ENCODE peak calls at places on chromosomes 2 and 18, in nine cellular contexts. Y is HCT116, F is suprapubic skin, O is K562, Z is transverse colon, X is GM23338, H is HepG2, L is sigmoid colon, J is spleen. R is an unnamed sample. For H3K4me1, the result is how much of the 10 kb centered on the place peaks cover.

GRCh38 chr2:27249891-27250651 is 12.8 kb downstream of the SLC30A3 start:
- DNase-seq in X (peak), L (no peak), J (peak), Y (peak), H (peak), F (no peak), Z (peak), O (peak), R (no peak)

GRCh38 chr2:211673054-211673628 is 865.5 kb downstream of the ERBB4 start:
- DNase-seq in Z (no peak), F (no peak), Y (no peak), J (no peak), H (no peak), X (no peak), L (no peak), O (no peak), R (no peak)

GRCh38 chr2:19883971-19884720 is 17.6 kb downstream of the TTC32 start:
- DNase-seq in O (no peak), L (peak), Z (no peak), J (no peak), F (peak), Y (no peak), H (no peak), X (no peak), R (no peak)

GRCh38 chr2:7884338-7884737 is 797.5 kb upstream of the ID2 start:
- DNase-seq in Z (no peak), Y (no peak), F (no peak), J (no peak), X (no peak), H (no peak), O (no peak), L (no peak), R (no peak)

GRCh38 chr18:45793295-45793965 is 32.0 kb upstream of the SIGLEC15 start:
- DNase-seq in Z (no peak), O (no peak), X (peak), L (no peak), H (no peak), Y (peak), J (no peak), F (no peak), R (peak)

GRCh38 chr2:188085421-188085820 is 206.3 kb upstream of the GULP1 start:
- DNase-seq in X (no peak), Y (no peak), O (no peak), Z (no peak), L (no peak), F (no peak), H (no peak), J (no peak), R (no peak)

GRCh38 chr2:85448840-85449588 is 30.5 kb downstream of the SH2D6 start:
- DNase-seq in X (no peak), H (no peak), Y (no peak), L (no peak), Z (no peak), J (no peak), O (no peak), F (no peak), R (no peak)

GRCh38 chr2:239306274-239307220 is 94.3 kb downstream of the HDAC4 start:
- DNase-seq in H (no peak), O (no peak), J (peak), X (no peak), L (peak), Y (no peak), F (peak), Z (peak), R (peak)

GRCh38 chr2:111225871-111226270 is 105.2 kb downstream of the BCL2L11 start:
- DNase-seq in J (no peak), X (no peak), F (no peak), Z (no peak), Y (no peak), H (no peak), O (no peak), L (no peak), R (no peak)

GRCh38 chr2:201004370-201004769 is 40.9 kb upstream of the ORC2 start:
- DNase-seq in J (no peak), Z (no peak), Y (no peak), O (no peak), L (no peak), H (no peak), F (no peak), X (no peak), R (no peak)

GRCh38 chr2:164917296-164917903 is 37.9 kb downstream of the SLC38A11 start:
- DNase-seq in L (peak), X (peak), Z (peak), F (no peak), J (no peak), Y (peak), O (no peak), H (peak), R (no peak)

GRCh38 chr2:33791625-33792024 is 192.5 kb upstream of the FAM98A start:
- DNase-seq in F (no peak), H (no peak), L (no peak), Y (no peak), J (no peak), X (no peak), O (no peak), Z (no peak), R (no peak)

GRCh38 chr18:45974088-45974536 is 7.0 kb upstream of the EPG5 start:
- DNase-seq in O (peak), J (no peak), Z (peak), Y (peak), H (peak), F (no peak), L (no peak), X (peak), R (no peak)

GRCh38 chr2:40458271-40458794 is 6.4 kb upstream of the SLC8A1 start:
- DNase-seq in H (no peak), L (no peak), Y (no peak), Z (no peak), O (no peak), J (no peak), F (no peak), X (no peak), R (no peak)

GRCh38 chr18:63545094-63545493 is 2.9 kb downstream of the SERPINB12 start:
- DNase-seq in H (no peak), O (no peak), Z (no peak), F (no peak), L (no peak), J (no peak), Y (no peak), X (no peak), R (no peak)

GRCh38 chr2:183292028-183292427 is 167.8 kb downstream of the NUP35 start:
- DNase-seq in X (peak), Y (no peak), Z (no peak), L (no peak), J (no peak), H (no peak), O (no peak), F (no peak), R (no peak)

GRCh38 chr2:104703669-104704068 is 150.2 kb upstream of the POU3F3 start:
- DNase-seq in Z (no peak), Y (no peak), F (no peak), J (no peak), H (no peak), X (no peak), L (no peak), O (no peak), R (no peak)

GRCh38 chr18:7902399-7902839 is 335.3 kb downstream of the PTPRM start:
- DNase-seq in J (no peak), Y (no peak), O (no peak), X (peak), Z (peak), F (no peak), H (no peak), L (peak), R (no peak)

GRCh38 chr2:185998562-185999070 is 260.0 kb downstream of the FSIP2 start:
- DNase-seq in H (no peak), X (no peak), F (no peak), L (no peak), J (no peak), Y (no peak), O (no peak), Z (no peak), R (no peak)

GRCh38 chr18:12236934-12237832 is 17.0 kb upstream of the CIDEA start:
- DNase-seq in L (peak), Z (peak), X (peak), F (peak), O (peak), H (peak), Y (peak), J (peak), R (peak)

GRCh38 chr2:209519911-209520310 is 96.1 kb downstream of the MAP2 start:
- DNase-seq in F (no peak), H (no peak), X (peak), Y (no peak), L (no peak), O (no peak), Z (no peak), J (no peak), R (no peak)

GRCh38 chr2:197184959-197185586 is 125.5 kb downstream of the ANKRD44 start:
- DNase-seq in O (no peak), X (no peak), Z (no peak), F (peak), L (peak), H (no peak), Y (no peak), J (peak), R (peak)

GRCh38 chr2:20419007-20419576 is 27.8 kb upstream of the RHOB start:
- DNase-seq in J (no peak), H (peak), X (no peak), Z (peak), O (no peak), Y (no peak), F (no peak), L (peak), R (peak)

GRCh38 chr18:77199707-77200106 is 49.9 kb upstream of the GALR1 start:
- DNase-seq in Z (no peak), X (no peak), F (no peak), J (no peak), L (no peak), H (no peak), O (no peak), Y (no peak), R (no peak)

GRCh38 chr2:183057333-183057985 is 19.2 kb upstream of the NCKAP1 start:
- DNase-seq in J (no peak), F (no peak), L (no peak), O (no peak), H (no peak), Y (no peak), X (no peak), Z (no peak), R (no peak)

GRCh38 chr18:54765636-54766035 is 62.6 kb upstream of the RAB27B start:
- DNase-seq in L (no peak), Z (no peak), J (no peak), Y (no peak), X (no peak), O (no peak), H (no peak), F (no peak), R (no peak)

GRCh38 chr2:38125830-38126229 is 49.9 kb upstream of the CYP1B1 start:
- DNase-seq in X (no peak), J (no peak), Z (no peak), O (no peak), H (no peak), Y (no peak), F (no peak), L (no peak), R (no peak)

GRCh38 chr2:62263076-62263475 is 67.2 kb downstream of the B3GNT2 start:
- DNase-seq in Z (no peak), X (no peak), L (no peak), J (no peak), F (no peak), H (no peak), Y (no peak), O (no peak), R (no peak)

GRCh38 chr2:201891676-201892075 is 85.3 kb downstream of the CDK15 start:
- DNase-seq in F (peak), Z (no peak), Y (no peak), O (no peak), L (no peak), X (no peak), J (no peak), H (no peak), R (no peak)

GRCh38 chr18:24539866-24540604 is 79.6 kb downstream of the HRH4 start:
- DNase-seq in Z (no peak), L (no peak), H (no peak), Y (no peak), O (no peak), J (no peak), F (no peak), X (no peak), R (no peak)

GRCh38 chr2:55338268-55338667 is 69.2 kb upstream of the MTIF2 start:
- DNase-seq in L (no peak), X (no peak), O (no peak), F (no peak), H (no peak), Y (no peak), Z (no peak), J (no peak), R (no peak)

GRCh38 chr2:118202707-118203303 is 114.5 kb downstream of the INSIG2 start:
- DNase-seq in L (no peak), Y (no peak), X (peak), Z (peak), H (peak), J (no peak), F (no peak), O (peak), R (no peak)

GRCh38 chr2:136246086-136246669 is 128.2 kb upstream of the CXCR4 start:
- DNase-seq in L (no peak), J (peak), Y (peak), X (peak), O (no peak), H (peak), Z (peak), F (no peak), R (no peak)

GRCh38 chr2:63692002-63692606 is 103.3 kb downstream of the MDH1 start:
- DNase-seq in L (no peak), Z (no peak), X (peak), J (no peak), H (peak), F (no peak), O (peak), Y (peak), R (no peak)

GRCh38 chr2:204051476-204051875 is 114.9 kb downstream of the ICOS start:
- DNase-seq in O (peak), L (no peak), J (no peak), F (no peak), Y (peak), Z (no peak), H (no peak), X (peak), R (no peak)

DNA sequence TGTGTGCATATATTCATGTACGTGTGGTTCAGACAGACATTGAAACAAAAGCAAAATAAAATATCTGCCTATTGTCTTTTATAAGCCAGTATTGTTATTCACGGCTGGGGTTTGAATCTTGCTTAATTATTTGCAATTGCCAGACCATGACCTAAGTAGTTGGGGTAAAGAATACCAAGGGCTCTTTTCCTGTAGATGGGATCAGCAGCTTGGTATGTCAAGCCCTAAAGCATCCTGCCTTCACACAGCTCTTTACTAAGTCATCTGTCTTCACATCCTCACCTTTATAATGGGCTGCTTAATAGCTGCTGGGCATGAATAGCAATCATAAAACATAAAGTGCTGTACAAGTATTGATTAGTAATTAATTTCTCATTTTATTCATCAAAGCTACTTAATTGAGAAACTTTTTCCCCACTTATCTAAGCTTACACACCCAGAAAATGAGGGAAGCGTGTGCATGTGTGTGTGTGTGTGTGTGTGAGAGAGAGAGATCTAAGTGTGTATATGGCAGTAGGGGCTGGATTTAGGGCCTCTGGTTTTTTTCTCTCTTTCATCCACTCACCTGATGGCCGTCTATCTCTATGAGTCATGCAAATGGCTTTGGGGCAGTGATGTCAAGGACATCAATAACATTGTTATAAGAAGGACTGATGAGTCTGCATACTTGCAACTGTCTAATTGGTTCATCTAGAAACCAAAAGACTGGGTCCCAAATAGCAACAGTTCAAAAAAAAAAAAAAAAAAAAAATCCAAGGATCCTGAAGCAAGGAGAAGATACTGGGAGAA is 244.1 kb upstream of the TNP1 start:
- DNase-seq in L (no peak), Y (peak), H (no peak), J (no peak), Z (no peak), X (peak), O (no peak), F (no peak), R (no peak)
- H3K4me1 ChIP-seq in L (under half), Y (under half), H (under half), J (under half), Z (under half), X (under half), O (half or more), F (under half), R (under half)

DNA sequence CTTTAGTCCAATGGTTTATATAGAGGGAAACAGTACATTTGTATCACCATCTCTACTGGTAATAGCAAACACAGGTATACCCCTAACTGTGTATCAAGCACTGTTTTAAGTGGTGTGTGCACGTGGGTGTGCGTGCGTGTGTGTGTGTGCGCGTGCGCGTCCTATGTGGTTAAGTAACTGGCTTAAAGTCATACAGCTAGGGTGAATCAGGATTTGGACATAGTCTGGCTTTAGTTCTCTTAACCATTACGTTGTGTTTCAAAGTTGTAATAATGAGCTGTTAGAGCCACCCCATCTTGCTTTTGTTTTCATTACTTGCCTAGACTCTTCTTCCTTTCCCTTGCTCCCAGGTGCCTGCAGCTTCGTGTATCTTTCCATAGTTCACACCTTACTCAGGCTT is 2.1 kb downstream of the HADHB start:
- DNase-seq in L (no peak), O (peak), Y (no peak), H (no peak), Z (no peak), J (no peak), X (no peak), F (no peak), R (no peak)
- TF ChIP-seq POLR2AphosphoS5 in L (no peak), O (no peak), Y (no peak), H (no peak), Z (no peak), J (no peak), X (no peak), F (no peak), R (no peak)

GRCh38 chr2:3099860-3100234 is 277.8 kb downstream of the EIPR1 start:
- DNase-seq in Y (no peak), X (no peak), O (no peak), L (no peak), F (no peak), J (peak), Z (no peak), H (no peak), R (no peak)
- H3K4me1 ChIP-seq in Y (under half), X (under half), O (under half), L (under half), F (under half), J (under half), Z (under half), H (under half), R (under half)

GRCh38 chr2:65079017-65079416 is 22.8 kb downstream of the CEP68 start:
- DNase-seq in J (no peak), L (no peak), X (no peak), Z (no peak), O (no peak), F (no peak), Y (no peak), H (no peak), R (no peak)
- TF ChIP-seq POLR2AphosphoS5 in J (no peak), L (no peak), X (no peak), Z (no peak), O (no peak), F (no peak), Y (no peak), H (no peak), R (no peak)

R was measured in breast epithelium.